ENCODE peak calls at places on chromosome 6, in seven cellular contexts. K is GM12878, Q is sigmoid colon, W is transverse colon, U is K562, F is endothelial cell of umbilical vein, Z is H1. E is an unnamed sample.
A peak's percentile ranks its signal among the peaks of the same experiment; 100 is the strongest.

GRCh38 chr6:89711801-89712200 is 73.3 kb upstream of the LYRM2 start:
- DNase-seq in K (no peak), Q (no peak), U (no peak), W (no peak), F (no peak), Z (no peak), E (no peak)

GRCh38 chr6:163457637-163458561 is 43.4 kb downstream of the QKI start:
- DNase-seq in Q (no peak), U (no peak), Z (no peak), W (peak; percentile 11), F (peak; percentile 58), K (no peak), E (no peak)

GRCh38 chr6:2763876-2764540 is 1.2 kb upstream of the WRNIP1 start:
- DNase-seq in Q (peak; percentile 72), Z (no peak), K (no peak), U (no peak), W (no peak), F (no peak), E (no peak)

GRCh38 chr6:71248306-71248705 is 40.3 kb upstream of the OGFRL1 start:
- DNase-seq in K (peak; percentile 48), W (no peak), Q (no peak), U (no peak), Z (no peak), F (peak; percentile 56), E (no peak)

GRCh38 chr6:129730477-129731165 is 20.6 kb upstream of the ARHGAP18 start:
- DNase-seq in Q (no peak), K (no peak), W (no peak), F (peak; percentile 63), U (peak; percentile 18), Z (no peak), E (no peak)

GRCh38 chr6:90934081-90934480 is 347.2 kb upstream of the MAP3K7 start:
- DNase-seq in Z (no peak), Q (no peak), F (no peak), U (no peak), W (no peak), K (no peak), E (no peak)

GRCh38 chr6:155212616-155213380 is 51.0 kb upstream of the CLDN20 start:
- DNase-seq in U (no peak), F (no peak), Q (no peak), Z (no peak), K (no peak), W (no peak), E (no peak)

GRCh38 chr6:134171517-134171916 is 119.1 kb upstream of the SLC2A12 start:
- DNase-seq in F (no peak), Z (no peak), U (no peak), Q (no peak), W (no peak), K (no peak), E (no peak)

GRCh38 chr6:113734886-113735481 is 122.2 kb upstream of the MARCKS start:
- DNase-seq in U (no peak), K (no peak), F (peak; percentile 16), Q (no peak), Z (peak; percentile 14), W (no peak), E (no peak)

GRCh38 chr6:133973109-133973971 is 20.3 kb downstream of the TBPL1 start:
- DNase-seq in F (peak; percentile 64), Q (no peak), W (no peak), U (peak; percentile 38), K (peak; percentile 28), Z (no peak), E (no peak)

GRCh38 chr6:44537306-44538049 is 150.0 kb downstream of the CDC5L start:
- DNase-seq in F (no peak), U (no peak), K (no peak), Q (no peak), W (no peak), Z (peak; percentile 2), E (no peak)

GRCh38 chr6:40958740-40959139 is 80.3 kb downstream of the UNC5CL start:
- DNase-seq in U (no peak), F (no peak), Q (no peak), K (no peak), W (no peak), Z (no peak), E (no peak)

GRCh38 chr6:87908978-87909802 is 138.5 kb upstream of the SPACA1 start:
- DNase-seq in F (peak; percentile 93), W (no peak), Q (no peak), U (no peak), K (no peak), Z (no peak), E (no peak)

GRCh38 chr6:113782641-113783040 is 74.5 kb upstream of the MARCKS start:
- DNase-seq in W (no peak), Q (no peak), Z (no peak), F (no peak), K (no peak), U (no peak), E (no peak)

GRCh38 chr6:16985484-16986284 is 116.2 kb upstream of the STMND1 start:
- DNase-seq in F (no peak), K (no peak), Z (no peak), U (no peak), Q (peak; percentile 70), W (no peak), E (no peak)

GRCh38 chr6:67811239-67812037 is 823.6 kb upstream of the ADGRB3 start:
- DNase-seq in Q (no peak), K (no peak), F (no peak), Z (no peak), W (no peak), U (no peak), E (no peak)

GRCh38 chr6:157456524-157456829 is 75.5 kb downstream of the ZDHHC14 start:
- DNase-seq in W (no peak), Z (no peak), F (no peak), Q (no peak), K (peak; percentile 60), U (no peak), E (no peak)

DNA sequence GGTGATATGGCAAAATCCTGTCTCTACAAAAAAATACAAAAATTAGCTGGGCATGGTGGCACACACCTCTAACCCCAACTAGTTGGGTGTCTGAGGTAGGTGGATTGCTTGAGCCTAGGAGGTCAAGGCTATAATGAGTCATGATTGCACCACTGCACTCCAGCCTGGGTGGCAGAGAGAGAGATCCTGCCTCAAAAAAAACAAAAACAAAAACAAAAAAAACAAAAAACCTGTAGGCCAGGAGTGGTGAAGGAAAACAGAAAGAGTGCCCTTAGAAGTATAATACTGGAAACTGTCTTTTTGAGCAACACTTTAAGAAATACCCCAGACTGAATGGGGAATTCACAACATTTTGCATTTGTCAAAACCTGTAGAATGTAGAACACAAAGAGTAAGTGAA is 85.3 kb downstream of the JARID2 start:
- DNase-seq in U (no peak), K (no peak), F (no peak), Q (no peak), W (no peak), Z (peak; percentile 38), E (no peak)
- TF ChIP-seq POLR2AphosphoS5 in U (no peak), K (no peak), F (no peak), Q (no peak), W (no peak), Z (no peak), E (no peak)

GRCh38 chr6:26031595-26032386 is 55.4 kb upstream of the HFE start:
- DNase-seq in F (peak; percentile 96), Q (peak; percentile 92), W (peak; percentile 85), Z (peak; percentile 88), K (peak; percentile 97), U (peak; percentile 82), E (no peak)
- TF ChIP-seq POLR2A in F (peak; percentile 99), Q (no peak), W (peak; percentile 71), Z (peak; percentile 100), K (peak; percentile 96), U (peak; percentile 100), E (peak; percentile 97)

GRCh38 chr6:34834789-34835518 is 43.1 kb downstream of the BLTP3A start:
- DNase-seq in Q (no peak), U (no peak), Z (no peak), F (no peak), W (no peak), K (no peak), E (no peak)

GRCh38 chr6:34837500-34837899 is 45.6 kb downstream of the BLTP3A start:
- DNase-seq in K (no peak), F (no peak), Z (no peak), Q (no peak), U (no peak), W (no peak), E (no peak)

GRCh38 chr6:34839696-34840352 is 47.9 kb downstream of the BLTP3A start:
- DNase-seq in Q (no peak), Z (no peak), U (peak; percentile 8), W (no peak), F (no peak), K (no peak), E (no peak)

GRCh38 chr6:34836451-34836850 is 44.6 kb downstream of the BLTP3A start:
- DNase-seq in K (no peak), W (no peak), U (no peak), Z (no peak), F (no peak), Q (no peak), E (no peak)

GRCh38 chr6:34836008-34836407 is 44.1 kb downstream of the BLTP3A start:
- DNase-seq in F (no peak), Z (no peak), W (no peak), Q (no peak), U (no peak), K (no peak), E (no peak)
- TF ChIP-seq POLR2AphosphoS5 in F (no peak), Z (no peak), W (no peak), Q (no peak), U (no peak), K (no peak), E (no peak)

GRCh38 chr6:128519931-128520435 is 416 bp downstream of the PTPRK start:
- DNase-seq in W (peak; percentile 38), K (no peak), Q (peak; percentile 78), Z (peak; percentile 83), U (no peak), F (no peak), E (no peak)

GRCh38 chr6:128521302-128521632 is 868 bp upstream of the PTPRK start:
- DNase-seq in K (no peak), F (no peak), W (no peak), U (no peak), Z (no peak), Q (no peak), E (no peak)

GRCh38 chr6:128518531-128519131 is 1.8 kb downstream of the PTPRK start:
- DNase-seq in Q (no peak), W (no peak), Z (no peak), F (peak; percentile 64), U (no peak), K (no peak), E (no peak)

GRCh38 chr6:128520436-128521301 is at the start of gene PTPRK:
- DNase-seq in Q (peak; percentile 97), U (peak; percentile 28), F (peak; percentile 94), Z (peak; percentile 94), K (no peak), W (peak; percentile 94), E (peak; percentile 59)

DNA sequence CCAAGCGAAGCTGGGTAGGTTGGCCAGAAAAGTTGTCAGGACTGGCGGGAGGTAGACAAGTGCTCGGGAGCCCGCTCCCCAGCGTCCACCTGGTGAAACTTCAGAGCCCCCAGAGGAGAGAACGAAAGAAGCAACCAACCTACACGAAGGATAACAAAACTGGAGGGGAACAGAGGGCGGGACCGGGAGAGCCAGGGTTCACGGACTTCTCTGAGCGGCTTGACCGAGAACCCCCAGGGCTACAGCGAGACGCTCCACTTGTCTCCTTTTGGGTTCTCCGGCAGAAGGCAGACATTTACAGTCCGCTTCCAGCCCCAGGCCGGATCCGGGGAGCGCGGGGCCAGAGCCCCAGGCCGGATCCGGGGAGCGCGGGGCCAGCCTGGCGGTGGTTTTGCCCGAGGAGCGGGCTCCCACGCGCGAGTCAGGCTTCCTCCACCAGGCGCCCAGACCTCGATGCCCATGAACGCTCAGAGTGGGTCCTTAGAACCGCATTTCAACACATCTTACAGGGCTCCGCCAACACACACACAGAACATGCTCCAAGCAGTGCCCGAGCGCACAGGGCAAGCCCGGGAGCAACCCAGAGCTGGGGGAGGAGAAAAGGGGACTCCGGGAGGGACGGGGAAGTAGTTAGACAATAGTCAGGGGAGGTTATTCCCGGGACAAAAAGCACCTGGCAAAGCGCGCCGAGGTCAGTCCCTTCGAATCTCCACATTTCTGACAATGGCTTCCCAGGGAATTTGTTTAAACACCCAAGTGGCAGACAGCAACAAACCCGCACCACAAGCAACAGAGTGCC is 1.1 kb downstream of the PTPRK start:
- DNase-seq in Z (peak; percentile 69), Q (peak; percentile 80), U (no peak), K (no peak), W (peak; percentile 50), F (peak; percentile 69), E (no peak)
- TF ChIP-seq POLR2A in Z (peak; percentile 34), Q (no peak), U (no peak), K (no peak), W (no peak), F (no peak), E (no peak)